ENCODE peak calls at places on chromosomes 12 and 14, in six cellular contexts. E is GM10248; I is activated CD8-positive, alpha-beta memory T cell treated with anti-CD3 and anti-CD28 coated beads for 24 hours; F is T-helper 2 cell; V is NCI-H1436; A is dorsolateral prefrontal cortex. Y is an unnamed sample.

GRCh38 chr14:99174920-99175319 is 97.1 kb downstream of the BCL11B start:
- DNase-seq in E (no peak), I (peak), F (no peak), V (no peak), A (no peak), Y (no peak)

GRCh38 chr14:73721101-73721821 is 7.1 kb upstream of the PNMA1 start:
- DNase-seq in E (no peak), I (no peak), F (no peak), V (no peak), A (no peak), Y (peak)

GRCh38 chr14:65446159-65446558 is 33.6 kb downstream of the FUT8 start:
- DNase-seq in E (no peak), I (no peak), F (no peak), V (no peak), A (no peak), Y (peak)

GRCh38 chr12:113056381-113056630 is 224 bp upstream of the DTX1 start:
- DNase-seq in E (no peak), I (no peak), F (no peak), V (no peak), A (no peak), Y (no peak)

GRCh38 chr12:61993734-61994345 is 266.4 kb upstream of the USP15 start:
- DNase-seq in E (peak), I (no peak), F (no peak), V (no peak), A (no peak), Y (no peak)

GRCh38 chr14:23352506-23353432 is at the start of gene SLC22A17:
- DNase-seq in E (no peak), I (peak), F (peak), V (peak), A (peak), Y (peak)

GRCh38 chr12:39586811-39587210 is 32.8 kb downstream of the ABCD2 start:
- DNase-seq in E (no peak), I (no peak), F (no peak), V (no peak), A (no peak), Y (no peak)

GRCh38 chr14:99511421-99512109 is 30.4 kb downstream of the CCNK start:
- DNase-seq in E (no peak), I (peak), F (no peak), V (no peak), A (no peak), Y (peak)

GRCh38 chr12:53756300-53757094 is 4.7 kb upstream of the CISTR start:
- DNase-seq in E (no peak), I (no peak), F (no peak), V (no peak), A (no peak), Y (no peak)

GRCh38 chr14:37202265-37202664 is 4.5 kb downstream of the MIPOL1 start:
- DNase-seq in E (no peak), I (no peak), F (no peak), V (no peak), A (no peak), Y (peak)

GRCh38 chr14:59273737-59274136 is 85.3 kb downstream of the DAAM1 start:
- DNase-seq in E (no peak), I (no peak), F (no peak), V (no peak), A (no peak), Y (no peak)

GRCh38 chr14:49051328-49052060 is 534.7 kb downstream of the RPS29 start:
- DNase-seq in E (no peak), I (no peak), F (no peak), V (no peak), A (no peak), Y (peak)

GRCh38 chr12:120861074-120861795 is 42.9 kb downstream of the SPPL3 start:
- DNase-seq in E (no peak), I (no peak), F (no peak), V (no peak), A (no peak), Y (no peak)

GRCh38 chr12:29714966-29715365 is 68.8 kb downstream of the TMTC1 start:
- DNase-seq in E (no peak), I (no peak), F (no peak), V (no peak), A (no peak), Y (no peak)

GRCh38 chr14:35159742-35160409 is 37.5 kb downstream of the PRORP start:
- DNase-seq in E (no peak), I (no peak), F (no peak), V (no peak), A (no peak), Y (peak)

GRCh38 chr14:43674273-43674672 is 832.8 kb downstream of the FSCB start:
- DNase-seq in E (no peak), I (no peak), F (no peak), V (no peak), A (no peak), Y (no peak)

GRCh38 chr12:24499151-24500146 is 449.5 kb downstream of the BCAT1 start:
- DNase-seq in E (no peak), I (no peak), F (no peak), V (no peak), A (no peak), Y (peak)

GRCh38 chr12:76586764-76587395 is 27.3 kb upstream of the OSBPL8 start:
- DNase-seq in E (peak), I (no peak), F (peak), V (peak), A (no peak), Y (peak)

GRCh38 chr12:117069126-117069788 is 30.0 kb downstream of the TESC start:
- DNase-seq in E (no peak), I (no peak), F (no peak), V (no peak), A (no peak), Y (no peak)

GRCh38 chr14:88895116-88895515 is 70.7 kb downstream of the TTC8 start:
- DNase-seq in E (no peak), I (no peak), F (no peak), V (no peak), A (no peak), Y (peak)

GRCh38 chr12:126033746-126034145 is 968.5 kb downstream of the AACS start:
- DNase-seq in E (no peak), I (no peak), F (no peak), V (no peak), A (no peak), Y (no peak)

GRCh38 chr12:28144059-28144458 is 46.2 kb upstream of the CCDC91 start:
- DNase-seq in E (no peak), I (no peak), F (no peak), V (no peak), A (no peak), Y (no peak)

GRCh38 chr12:95637471-95638155 is 86.3 kb upstream of the USP44 start:
- DNase-seq in E (no peak), I (no peak), F (no peak), V (no peak), A (no peak), Y (peak)

GRCh38 chr12:31880340-31880739 is 78.9 kb upstream of the RESF1 start:
- DNase-seq in E (no peak), I (no peak), F (no peak), V (no peak), A (no peak), Y (no peak)

GRCh38 chr12:113252494-113252893 is 31.2 kb downstream of the TPCN1 start:
- DNase-seq in E (no peak), I (no peak), F (no peak), V (no peak), A (no peak), Y (peak)

GRCh38 chr12:34625116-34625515 is 602.8 kb downstream of the ALG10 start:
- DNase-seq in E (no peak), I (no peak), F (no peak), V (no peak), A (no peak), Y (no peak)

GRCh38 chr12:100123316-100124095 is 19.2 kb downstream of the BLTP3B start:
- DNase-seq in E (no peak), I (no peak), F (no peak), V (no peak), A (no peak), Y (no peak)

GRCh38 chr14:70662080-70662479 is 20.4 kb downstream of the TTC9 start:
- DNase-seq in E (no peak), I (no peak), F (no peak), V (no peak), A (no peak), Y (no peak)

GRCh38 chr14:37565550-37565949 is 29.5 kb downstream of the FOXA1 start:
- DNase-seq in E (no peak), I (no peak), F (no peak), V (no peak), A (no peak), Y (no peak)

GRCh38 chr12:59039005-59039404 is 118.7 kb upstream of the LRIG3 start:
- DNase-seq in E (no peak), I (no peak), F (no peak), V (no peak), A (no peak), Y (no peak)